ENCODE peak calls at places on chromosomes 13 and 19, in seven cellular contexts. G is LHCN-M2, K is AG10803, N is NCI-H82, P is tibial artery, Z is fibroblast of mammary gland, R is T-helper 9 cell. Y is an unnamed sample.

GRCh38 chr13:23399254-23399796 is 34.2 kb downstream of the SACS start:
- DNase-seq in G (no peak), K (no peak), N (no peak), P (no peak), Z (no peak), R (no peak), Y (peak)

GRCh38 chr13:45086484-45086883 is 33.8 kb upstream of the GTF2F2 start:
- DNase-seq in G (peak), K (peak), N (peak), P (no peak), Z (peak), R (no peak), Y (no peak)

GRCh38 chr19:34494601-34495000 is 13.0 kb downstream of the WTIP start:
- DNase-seq in G (no peak), K (no peak), N (no peak), P (peak), Z (no peak), R (no peak), Y (no peak)

GRCh38 chr19:10421240-10421948 is 1.1 kb downstream of the PDE4A start:
- DNase-seq in G (no peak), K (no peak), N (peak), P (no peak), Z (no peak), R (no peak), Y (peak)

GRCh38 chr13:47455581-47455980 is 545.5 kb downstream of the SUCLA2 start:
- DNase-seq in G (peak), K (peak), N (peak), P (no peak), Z (peak), R (no peak), Y (no peak)

GRCh38 chr19:38869836-38870607 is 8.1 kb downstream of the RINL start:
- DNase-seq in G (no peak), K (peak), N (peak), P (peak), Z (peak), R (peak), Y (peak)

GRCh38 chr13:113726961-113727411 is 32.0 kb upstream of the TMEM255B start:
- DNase-seq in G (peak), K (peak), N (no peak), P (no peak), Z (peak), R (no peak), Y (peak)

GRCh38 chr19:32558607-32559228 is 22.3 kb upstream of the PDCD5 start:
- DNase-seq in G (no peak), K (no peak), N (no peak), P (no peak), Z (no peak), R (no peak), Y (peak)

GRCh38 chr13:42284068-42284467 is 12.1 kb downstream of the AKAP11 start:
- DNase-seq in G (no peak), K (no peak), N (no peak), P (no peak), Z (no peak), R (no peak), Y (peak)

GRCh38 chr13:84418041-84418440 is 535.8 kb upstream of the SLITRK1 start:
- DNase-seq in G (no peak), K (no peak), N (no peak), P (no peak), Z (no peak), R (no peak), Y (no peak)

GRCh38 chr13:45325806-45326205 is 15.2 kb downstream of the TPT1 start:
- DNase-seq in G (peak), K (peak), N (peak), P (peak), Z (peak), R (no peak), Y (no peak)

GRCh38 chr13:108274718-108275117 is 5.2 kb downstream of the TNFSF13B start:
- DNase-seq in G (no peak), K (no peak), N (no peak), P (no peak), Z (no peak), R (no peak), Y (no peak)

GRCh38 chr19:18648971-18649310 is 12.1 kb downstream of the KLHL26 start:
- DNase-seq in G (no peak), K (no peak), N (no peak), P (peak), Z (no peak), R (no peak), Y (no peak)

GRCh38 chr13:60369242-60369641 is 27.8 kb upstream of the TDRD3 start:
- DNase-seq in G (no peak), K (no peak), N (peak), P (no peak), Z (no peak), R (no peak), Y (peak)

GRCh38 chr19:42332059-42332458 is 6.6 kb downstream of the MEGF8 start:
- DNase-seq in G (no peak), K (no peak), N (no peak), P (no peak), Z (no peak), R (no peak), Y (no peak)

GRCh38 chr19:16541526-16542044 is 652 bp downstream of the CHERP start:
- DNase-seq in G (peak), K (peak), N (peak), P (no peak), Z (peak), R (no peak), Y (peak)

GRCh38 chr19:47036233-47036651 is 12.2 kb downstream of the TMEM160 start:
- DNase-seq in G (peak), K (peak), N (peak), P (no peak), Z (peak), R (no peak), Y (peak)

GRCh38 chr19:13881231-13881691 is 4.3 kb downstream of the NANOS3 start:
- DNase-seq in G (peak), K (no peak), N (peak), P (no peak), Z (no peak), R (no peak), Y (peak)

GRCh38 chr19:37997911-37998344 is 90.9 kb downstream of the SIPA1L3 start:
- DNase-seq in G (peak), K (peak), N (no peak), P (no peak), Z (peak), R (no peak), Y (peak)

GRCh38 chr13:73171926-73172325 is 113.1 kb downstream of the KLF5 start:
- DNase-seq in G (peak), K (no peak), N (no peak), P (no peak), Z (peak), R (no peak), Y (no peak)

GRCh38 chr13:82833928-82834327 is 1048.3 kb downstream of the SLITRK1 start:
- DNase-seq in G (peak), K (peak), N (no peak), P (no peak), Z (peak), R (no peak), Y (no peak)

GRCh38 chr13:47890146-47890814 is 110.8 kb downstream of the SUCLA2 start:
- DNase-seq in G (no peak), K (peak), N (no peak), P (no peak), Z (no peak), R (no peak), Y (no peak)

GRCh38 chr19:13042443-13043130 is 47.3 kb downstream of the NFIX start:
- DNase-seq in G (no peak), K (peak), N (peak), P (no peak), Z (peak), R (no peak), Y (no peak)

GRCh38 chr13:51107996-51108395 is 3.1 kb downstream of the C13orf42 start:
- DNase-seq in G (no peak), K (no peak), N (peak), P (no peak), Z (no peak), R (no peak), Y (no peak)

GRCh38 chr13:91017031-91017668 is 330.3 kb upstream of the MIR17HG start:
- DNase-seq in G (peak), K (peak), N (peak), P (no peak), Z (peak), R (no peak), Y (peak)

GRCh38 chr19:5046339-5047039 is 77.6 kb downstream of the KDM4B start:
- DNase-seq in G (peak), K (peak), N (peak), P (peak), Z (no peak), R (no peak), Y (peak)

GRCh38 chr19:33473644-33474305 is 47.8 kb downstream of the PEPD start:
- DNase-seq in G (peak), K (peak), N (no peak), P (no peak), Z (peak), R (no peak), Y (no peak)

GRCh38 chr19:47124937-47125668 is 5.5 kb upstream of the SAE1 start:
- DNase-seq in G (peak), K (peak), N (peak), P (no peak), Z (peak), R (no peak), Y (peak)

GRCh38 chr13:110538632-110539031 is 22.9 kb downstream of the RAB20 start:
- DNase-seq in G (peak), K (no peak), N (no peak), P (peak), Z (peak), R (no peak), Y (peak)

Y was measured in NCI-H69.